ENCODE peak calls at places on chromosomes 12 and 14, in seven cellular contexts. One of them, this sample, is unnamed.

GRCh38 chr12:56241424-56242205 is 11.8 kb downstream of the SLC39A5 start:
- DNase-seq in K562: no peak
- DNase-seq in GM12891: no peak
- DNase-seq in SK-N-SH: no peak
- DNase-seq in H1: no peak
- DNase-seq in GM12878: no peak
- DNase-seq in HepG2: no peak
- DNase-seq in this sample: no peak

GRCh38 chr12:79288946-79289345 is 401.8 kb downstream of the PAWR start:
- DNase-seq in K562: no peak
- DNase-seq in GM12891: no peak
- DNase-seq in SK-N-SH: no peak
- DNase-seq in H1: no peak
- DNase-seq in GM12878: no peak
- DNase-seq in HepG2: no peak
- DNase-seq in this sample: no peak

GRCh38 chr14:99436247-99437180 is 44.1 kb downstream of the SETD3 start:
- DNase-seq in K562: no peak
- DNase-seq in GM12891: no peak
- DNase-seq in SK-N-SH: no peak
- DNase-seq in H1: peak; percentile 19
- DNase-seq in GM12878: no peak
- DNase-seq in HepG2: no peak
- DNase-seq in this sample: no peak

GRCh38 chr14:102935756-102936155 is 13.3 kb downstream of the AMN start:
- DNase-seq in K562: no peak
- DNase-seq in GM12891: no peak
- DNase-seq in SK-N-SH: no peak
- DNase-seq in H1: no peak
- DNase-seq in GM12878: no peak
- DNase-seq in HepG2: no peak
- DNase-seq in this sample: no peak

GRCh38 chr14:91872517-91873470 is 5.5 kb upstream of the TC2N start:
- DNase-seq in K562: no peak
- DNase-seq in GM12891: no peak
- DNase-seq in SK-N-SH: no peak
- DNase-seq in H1: no peak
- DNase-seq in GM12878: no peak
- DNase-seq in HepG2: no peak
- DNase-seq in this sample: no peak

GRCh38 chr12:26121323-26121740 is 3.5 kb downstream of the BHLHE41 start:
- DNase-seq in K562: no peak
- DNase-seq in GM12891: no peak
- DNase-seq in SK-N-SH: no peak
- DNase-seq in H1: no peak
- DNase-seq in GM12878: no peak
- DNase-seq in HepG2: no peak
- DNase-seq in this sample: no peak

GRCh38 chr12:51972849-51973273 is 21.4 kb downstream of the ACVR1B start:
- DNase-seq in K562: peak; percentile 91
- DNase-seq in GM12891: no peak
- DNase-seq in SK-N-SH: no peak
- DNase-seq in H1: no peak
- DNase-seq in GM12878: no peak
- DNase-seq in HepG2: no peak
- DNase-seq in this sample: no peak

GRCh38 chr14:101464984-101465794 is 96.1 kb upstream of the DIO3 start:
- DNase-seq in K562: no peak
- DNase-seq in GM12891: no peak
- DNase-seq in SK-N-SH: no peak
- DNase-seq in H1: peak; percentile 33
- DNase-seq in GM12878: no peak
- DNase-seq in HepG2: no peak
- DNase-seq in this sample: no peak

GRCh38 chr12:17020765-17021164 is 414.8 kb upstream of the LMO3 start:
- DNase-seq in K562: no peak
- DNase-seq in GM12891: no peak
- DNase-seq in SK-N-SH: no peak
- DNase-seq in H1: no peak
- DNase-seq in GM12878: no peak
- DNase-seq in HepG2: no peak
- DNase-seq in this sample: no peak

GRCh38 chr14:101349108-101349507 is 212.2 kb upstream of the DIO3 start:
- DNase-seq in K562: no peak
- DNase-seq in GM12891: no peak
- DNase-seq in SK-N-SH: no peak
- DNase-seq in H1: no peak
- DNase-seq in GM12878: no peak
- DNase-seq in HepG2: no peak
- DNase-seq in this sample: no peak

GRCh38 chr12:118704517-118704916 is 276.8 kb upstream of the SRRM4 start:
- DNase-seq in K562: no peak
- DNase-seq in GM12891: no peak
- DNase-seq in SK-N-SH: peak; percentile 39
- DNase-seq in H1: no peak
- DNase-seq in GM12878: no peak
- DNase-seq in HepG2: peak; percentile 24
- DNase-seq in this sample: no peak

GRCh38 chr12:54026640-54027441 is 1.4 kb upstream of the HOXC6 start:
- DNase-seq in K562: no peak
- DNase-seq in GM12891: no peak
- DNase-seq in SK-N-SH: no peak
- DNase-seq in H1: no peak
- DNase-seq in GM12878: no peak
- DNase-seq in HepG2: no peak
- DNase-seq in this sample: no peak

GRCh38 chr12:108643941-108644742 is 10.4 kb upstream of the SELPLG start:
- DNase-seq in K562: no peak
- DNase-seq in GM12891: no peak
- DNase-seq in SK-N-SH: no peak
- DNase-seq in H1: no peak
- DNase-seq in GM12878: no peak
- DNase-seq in HepG2: no peak
- DNase-seq in this sample: no peak

GRCh38 chr12:41189395-41190251 is 1.5 kb downstream of the PDZRN4 start:
- DNase-seq in K562: no peak
- DNase-seq in GM12891: no peak
- DNase-seq in SK-N-SH: peak; percentile 35
- DNase-seq in H1: peak; percentile 55
- DNase-seq in GM12878: no peak
- DNase-seq in HepG2: no peak
- DNase-seq in this sample: no peak

GRCh38 chr12:3046441-3047200 is 30.6 kb upstream of the TSPAN9 start:
- DNase-seq in K562: no peak
- DNase-seq in GM12891: no peak
- DNase-seq in SK-N-SH: no peak
- DNase-seq in H1: peak; percentile 41
- DNase-seq in GM12878: no peak
- DNase-seq in HepG2: no peak
- DNase-seq in this sample: no peak

GRCh38 chr14:35814371-35815005 is 5.4 kb upstream of the RALGAPA1 start:
- DNase-seq in K562: peak; percentile 70
- DNase-seq in GM12891: peak; percentile 16
- DNase-seq in SK-N-SH: peak; percentile 51
- DNase-seq in H1: peak; percentile 91
- DNase-seq in GM12878: no peak
- DNase-seq in HepG2: peak; percentile 88
- DNase-seq in this sample: no peak

GRCh38 chr12:119328111-119328510 is 6.4 kb upstream of the CCDC60 start:
- DNase-seq in K562: peak; percentile 37
- DNase-seq in GM12891: no peak
- DNase-seq in SK-N-SH: peak; percentile 46
- DNase-seq in H1: peak; percentile 77
- DNase-seq in GM12878: no peak
- DNase-seq in HepG2: peak; percentile 6
- DNase-seq in this sample: peak; percentile 9

GRCh38 chr12:6773662-6774351 is 1.5 kb downstream of the LAG3 start:
- DNase-seq in K562: no peak
- DNase-seq in GM12891: no peak
- DNase-seq in SK-N-SH: no peak
- DNase-seq in H1: no peak
- DNase-seq in GM12878: no peak
- DNase-seq in HepG2: no peak
- DNase-seq in this sample: no peak

GRCh38 chr12:101891462-101891971 is 14.1 kb downstream of the DRAM1 start:
- DNase-seq in K562: no peak
- DNase-seq in GM12891: no peak
- DNase-seq in SK-N-SH: no peak
- DNase-seq in H1: no peak
- DNase-seq in GM12878: peak; percentile 75
- DNase-seq in HepG2: peak; percentile 86
- DNase-seq in this sample: no peak

GRCh38 chr12:107748472-107748871 is 12.5 kb downstream of the PRDM4 start:
- DNase-seq in K562: no peak
- DNase-seq in GM12891: no peak
- DNase-seq in SK-N-SH: no peak
- DNase-seq in H1: no peak
- DNase-seq in GM12878: no peak
- DNase-seq in HepG2: no peak
- DNase-seq in this sample: no peak

GRCh38 chr12:129826273-129826672 is 77.6 kb downstream of the TMEM132D start:
- DNase-seq in K562: no peak
- DNase-seq in GM12891: no peak
- DNase-seq in SK-N-SH: no peak
- DNase-seq in H1: no peak
- DNase-seq in GM12878: no peak
- DNase-seq in HepG2: no peak
- DNase-seq in this sample: no peak

GRCh38 chr12:23760495-23760894 is 189.0 kb downstream of the SOX5 start:
- DNase-seq in K562: no peak
- DNase-seq in GM12891: no peak
- DNase-seq in SK-N-SH: no peak
- DNase-seq in H1: peak; percentile 53
- DNase-seq in GM12878: no peak
- DNase-seq in HepG2: no peak
- DNase-seq in this sample: no peak

GRCh38 chr14:100146548-100147091 is 12.8 kb downstream of the DEGS2 start:
- DNase-seq in K562: no peak
- DNase-seq in GM12891: no peak
- DNase-seq in SK-N-SH: no peak
- DNase-seq in H1: no peak
- DNase-seq in GM12878: no peak
- DNase-seq in HepG2: no peak
- DNase-seq in this sample: no peak

GRCh38 chr12:104718581-104718980 is 239.5 kb downstream of the SLC41A2 start:
- DNase-seq in K562: no peak
- DNase-seq in GM12891: no peak
- DNase-seq in SK-N-SH: no peak
- DNase-seq in H1: no peak
- DNase-seq in GM12878: no peak
- DNase-seq in HepG2: no peak
- DNase-seq in this sample: no peak

GRCh38 chr14:54627718-54628345 is 60.9 kb downstream of the SAMD4A start:
- DNase-seq in K562: no peak
- DNase-seq in GM12891: peak; percentile 7
- DNase-seq in SK-N-SH: peak; percentile 40
- DNase-seq in H1: no peak
- DNase-seq in GM12878: peak; percentile 57
- DNase-seq in HepG2: no peak
- DNase-seq in this sample: no peak

GRCh38 chr14:94366146-94366887 is 22.1 kb downstream of the SERPINA1 start:
- DNase-seq in K562: no peak
- DNase-seq in GM12891: no peak
- DNase-seq in SK-N-SH: no peak
- DNase-seq in H1: no peak
- DNase-seq in GM12878: no peak
- DNase-seq in HepG2: no peak
- DNase-seq in this sample: no peak
- TF ChIP-seq TAF1 in K562: no peak
- TF ChIP-seq TAF1 in GM12891: no peak
- TF ChIP-seq TAF1 in SK-N-SH: no peak
- TF ChIP-seq TAF1 in H1: no peak
- TF ChIP-seq TAF1 in GM12878: no peak
- TF ChIP-seq TAF1 in HepG2: no peak
- TF ChIP-seq TAF1 in this sample: no peak

GRCh38 chr12:132319991-132320570 is 9.3 kb downstream of the GALNT9 start:
- DNase-seq in K562: no peak
- DNase-seq in GM12891: no peak
- DNase-seq in SK-N-SH: no peak
- DNase-seq in H1: no peak
- DNase-seq in GM12878: no peak
- DNase-seq in HepG2: no peak
- DNase-seq in this sample: no peak
- TF ChIP-seq TAF1 in K562: no peak
- TF ChIP-seq TAF1 in GM12891: no peak
- TF ChIP-seq TAF1 in SK-N-SH: no peak
- TF ChIP-seq TAF1 in H1: no peak
- TF ChIP-seq TAF1 in GM12878: no peak
- TF ChIP-seq TAF1 in HepG2: no peak
- TF ChIP-seq TAF1 in this sample: no peak

GRCh38 chr14:51564460-51564859 is 87.2 kb upstream of the FRMD6 start:
- DNase-seq in K562: no peak
- DNase-seq in GM12891: no peak
- DNase-seq in SK-N-SH: no peak
- DNase-seq in H1: no peak
- DNase-seq in GM12878: no peak
- DNase-seq in HepG2: no peak
- DNase-seq in this sample: no peak
- TF ChIP-seq TAF1 in K562: no peak
- TF ChIP-seq TAF1 in GM12891: no peak
- TF ChIP-seq TAF1 in SK-N-SH: no peak
- TF ChIP-seq TAF1 in H1: no peak
- TF ChIP-seq TAF1 in GM12878: no peak
- TF ChIP-seq TAF1 in HepG2: no peak
- TF ChIP-seq TAF1 in this sample: no peak

DNA sequence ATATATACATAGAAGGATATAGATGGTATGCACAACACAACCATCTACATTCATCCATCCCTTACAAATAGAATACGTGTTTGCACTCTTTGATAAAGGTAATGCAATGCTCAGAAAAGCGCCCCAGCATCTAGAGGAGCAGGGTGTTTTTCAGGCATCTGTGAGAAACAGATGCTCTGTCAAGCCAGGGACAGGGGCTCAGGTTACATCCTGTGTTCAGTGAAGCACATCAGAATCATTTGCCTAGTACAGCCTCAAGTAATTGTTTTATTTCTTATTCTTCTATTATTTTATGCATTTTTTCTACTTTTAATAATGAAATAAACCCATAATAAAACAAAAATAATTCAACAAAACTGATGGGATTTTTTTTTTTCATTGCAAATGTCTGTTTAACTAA is 50.5 kb upstream of the HIF1A start:
- DNase-seq in K562: no peak
- DNase-seq in GM12891: peak; percentile 34
- DNase-seq in SK-N-SH: peak; percentile 62
- DNase-seq in H1: no peak
- DNase-seq in GM12878: no peak
- DNase-seq in HepG2: no peak
- DNase-seq in this sample: peak; percentile 19
- TF ChIP-seq TAF1 in K562: no peak
- TF ChIP-seq TAF1 in GM12891: no peak
- TF ChIP-seq TAF1 in SK-N-SH: no peak
- TF ChIP-seq TAF1 in H1: no peak
- TF ChIP-seq TAF1 in GM12878: no peak
- TF ChIP-seq TAF1 in HepG2: no peak
- TF ChIP-seq TAF1 in this sample: no peak